ENCODE peak calls at places on chromosomes 1 and 21, in six cellular contexts. P is body of pancreas, G is mammary epithelial cell, E is ascending aorta, M is uterus, C is adrenal gland. H is an unnamed sample.
A peak's percentile ranks its signal among the peaks of the same experiment; 100 is the strongest.

GRCh38 chr1:216923601-216924000 is 200.4 kb upstream of the ESRRG start:
- DNase-seq in E (no peak), P (no peak), C (no peak), M (no peak), G (no peak), H (no peak)

GRCh38 chr1:95829581-95829980 is 595.6 kb downstream of the RWDD3 start:
- DNase-seq in G (no peak), P (no peak), E (no peak), C (no peak), M (no peak), H (no peak)

GRCh38 chr21:33237446-33237845 is 7.7 kb downstream of the IFNAR2 start:
- DNase-seq in C (no peak), G (no peak), M (no peak), P (no peak), E (no peak), H (no peak)

GRCh38 chr1:83596331-83596730 is 402.6 kb downstream of the TTLL7 start:
- DNase-seq in M (no peak), C (no peak), E (no peak), P (no peak), G (no peak), H (no peak)

GRCh38 chr1:10575616-10576015 is 100.9 kb downstream of the PEX14 start:
- DNase-seq in P (no peak), G (peak; percentile 40), M (no peak), C (no peak), E (no peak), H (peak; percentile 75)

GRCh38 chr1:176102243-176102642 is 104.8 kb downstream of the COP1 start:
- DNase-seq in P (no peak), E (no peak), G (no peak), C (no peak), M (no peak), H (no peak)

GRCh38 chr21:46079357-46080170 is 18.3 kb upstream of the COL6A2 start:
- DNase-seq in C (peak; percentile 36), G (no peak), P (peak; percentile 9), E (peak; percentile 73), M (peak; percentile 71), H (no peak)

GRCh38 chr1:32063261-32063681 is 9.5 kb upstream of the TMEM39B start:
- DNase-seq in C (peak; percentile 49), P (no peak), E (no peak), G (peak; percentile 38), M (no peak), H (peak; percentile 53)

GRCh38 chr1:76079475-76080227 is 5.1 kb downstream of the ST6GALNAC3 start:
- DNase-seq in M (no peak), E (no peak), G (no peak), P (no peak), C (no peak), H (no peak)

GRCh38 chr1:15943515-15944307 is 32.2 kb downstream of the ZBTB17 start:
- DNase-seq in C (peak; percentile 49), M (peak; percentile 18), G (no peak), E (peak; percentile 59), P (no peak), H (no peak)

GRCh38 chr1:39657923-39658485 is 13.9 kb downstream of the NT5C1A start:
- DNase-seq in E (peak; percentile 79), P (peak; percentile 80), G (peak; percentile 36), M (peak; percentile 50), C (peak; percentile 81), H (peak; percentile 50)

GRCh38 chr21:38333290-38334272 is 76.8 kb downstream of the KCNJ15 start:
- DNase-seq in P (no peak), G (no peak), M (no peak), E (peak; percentile 52), C (peak; percentile 48), H (no peak)

GRCh38 chr1:33047839-33048305 is 11.2 kb upstream of the AK2 start:
- DNase-seq in M (no peak), C (no peak), E (no peak), G (peak; percentile 57), P (no peak), H (peak; percentile 54)

GRCh38 chr1:185920602-185921001 is 186.4 kb downstream of the HMCN1 start:
- DNase-seq in P (no peak), E (no peak), M (no peak), G (no peak), C (no peak), H (peak; percentile 67)

GRCh38 chr1:97331165-97331564 is 589.7 kb downstream of the DPYD start:
- DNase-seq in M (no peak), C (no peak), P (no peak), G (no peak), E (no peak), H (no peak)

GRCh38 chr1:243848165-243849088 is 1.6 kb downstream of the AKT3 start:
- DNase-seq in G (no peak), P (no peak), M (no peak), E (no peak), C (no peak), H (peak; percentile 15)

GRCh38 chr1:74690909-74691308 is 17.3 kb upstream of the ERICH3 start:
- DNase-seq in G (no peak), E (no peak), P (no peak), M (no peak), C (no peak), H (no peak)

GRCh38 chr1:14627608-14628489 is 29.4 kb downstream of the KAZN start:
- DNase-seq in C (no peak), P (no peak), E (no peak), G (no peak), M (no peak), H (no peak)

GRCh38 chr1:152182431-152182830 is 23.4 kb upstream of the RPTN start:
- DNase-seq in E (no peak), G (no peak), M (no peak), C (no peak), P (no peak), H (peak; percentile 71)

GRCh38 chr1:116929961-116930592 is 20.4 kb downstream of the PTGFRN start:
- DNase-seq in M (no peak), C (no peak), E (no peak), G (no peak), P (no peak), H (no peak)

GRCh38 chr1:36154765-36155559 is 998 bp upstream of the MAP7D1 start:
- DNase-seq in M (peak; percentile 44), P (peak; percentile 39), E (no peak), C (peak; percentile 76), G (no peak), H (no peak)

GRCh38 chr21:35244514-35244913 is 195.4 kb upstream of the RUNX1 start:
- DNase-seq in M (no peak), G (peak; percentile 77), P (peak; percentile 26), C (no peak), E (no peak), H (peak; percentile 66)

GRCh38 chr1:151994956-151995355 is 1.3 kb upstream of the S100A10 start:
- DNase-seq in C (peak; percentile 71), M (peak; percentile 27), G (peak; percentile 95), P (no peak), E (peak; percentile 94), H (peak; percentile 98)

GRCh38 chr1:53258216-53258615 is 19.9 kb upstream of the MAGOH start:
- DNase-seq in G (no peak), C (no peak), P (no peak), M (no peak), E (no peak), H (peak; percentile 62)
- H3K36me3 ChIP-seq in G (peaks cover 52% of the 10 kb centered on the region), C (no peaks in the 10 kb centered on the region), P (no peaks in the 10 kb centered on the region), M (no peaks in the 10 kb centered on the region), E (peaks cover 20% of the 10 kb centered on the region), H (peaks cover 15% of the 10 kb centered on the region)

DNA sequence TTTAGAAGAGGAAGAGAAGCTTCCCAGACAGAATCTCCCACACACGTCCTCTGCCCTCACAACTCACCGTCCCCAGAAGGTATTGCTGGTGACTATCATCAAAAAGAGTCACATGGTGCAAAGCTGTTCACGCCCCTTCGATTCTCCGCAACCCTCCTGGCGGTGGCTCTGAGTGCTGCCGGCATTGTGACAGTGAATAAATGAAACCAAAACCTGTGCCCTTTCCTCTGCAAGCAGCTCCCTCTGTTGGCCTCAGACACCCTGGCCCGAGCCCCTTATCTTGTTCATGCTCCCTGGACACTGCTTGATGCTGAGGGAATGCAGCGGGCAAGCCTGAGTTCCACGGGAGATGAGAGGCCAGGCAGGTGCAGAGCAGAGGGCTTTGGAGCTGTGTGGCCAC is 510.3 kb downstream of the NPHP4 start:
- DNase-seq in M (no peak), G (no peak), C (no peak), P (no peak), E (no peak), H (no peak)
- TF ChIP-seq CTCF in M (no peak), G (no peak), C (no peak), P (peak; percentile 18), E (no peak), H (no peak)

DNA sequence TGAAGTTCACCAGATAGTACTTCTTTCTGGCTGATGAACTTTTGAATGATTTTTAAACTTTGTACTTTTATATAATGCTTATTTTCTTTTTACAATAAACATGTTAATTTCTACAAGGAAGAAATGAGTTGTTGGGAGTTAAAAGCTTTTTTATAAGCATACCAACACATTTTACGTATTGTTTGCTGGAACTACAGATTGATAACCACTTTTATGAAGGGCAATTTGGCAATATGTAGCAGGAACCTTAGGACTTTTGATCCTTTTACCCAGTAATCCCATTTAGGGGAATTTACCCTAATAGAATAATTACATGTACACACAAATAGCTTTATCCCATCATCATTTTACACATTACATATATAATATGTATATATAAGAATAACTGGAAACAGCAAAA is 16.3 kb downstream of the PRPF38A start:
- DNase-seq in P (no peak), C (no peak), G (no peak), M (no peak), E (no peak), H (no peak)
- H3K36me3 ChIP-seq in P (no peaks in the 10 kb centered on the region), C (no peaks in the 10 kb centered on the region), G (peaks cover 36% of the 10 kb centered on the region), M (no peaks in the 10 kb centered on the region), E (peaks cover 39% of the 10 kb centered on the region), H (peaks cover 8% of the 10 kb centered on the region)

DNA sequence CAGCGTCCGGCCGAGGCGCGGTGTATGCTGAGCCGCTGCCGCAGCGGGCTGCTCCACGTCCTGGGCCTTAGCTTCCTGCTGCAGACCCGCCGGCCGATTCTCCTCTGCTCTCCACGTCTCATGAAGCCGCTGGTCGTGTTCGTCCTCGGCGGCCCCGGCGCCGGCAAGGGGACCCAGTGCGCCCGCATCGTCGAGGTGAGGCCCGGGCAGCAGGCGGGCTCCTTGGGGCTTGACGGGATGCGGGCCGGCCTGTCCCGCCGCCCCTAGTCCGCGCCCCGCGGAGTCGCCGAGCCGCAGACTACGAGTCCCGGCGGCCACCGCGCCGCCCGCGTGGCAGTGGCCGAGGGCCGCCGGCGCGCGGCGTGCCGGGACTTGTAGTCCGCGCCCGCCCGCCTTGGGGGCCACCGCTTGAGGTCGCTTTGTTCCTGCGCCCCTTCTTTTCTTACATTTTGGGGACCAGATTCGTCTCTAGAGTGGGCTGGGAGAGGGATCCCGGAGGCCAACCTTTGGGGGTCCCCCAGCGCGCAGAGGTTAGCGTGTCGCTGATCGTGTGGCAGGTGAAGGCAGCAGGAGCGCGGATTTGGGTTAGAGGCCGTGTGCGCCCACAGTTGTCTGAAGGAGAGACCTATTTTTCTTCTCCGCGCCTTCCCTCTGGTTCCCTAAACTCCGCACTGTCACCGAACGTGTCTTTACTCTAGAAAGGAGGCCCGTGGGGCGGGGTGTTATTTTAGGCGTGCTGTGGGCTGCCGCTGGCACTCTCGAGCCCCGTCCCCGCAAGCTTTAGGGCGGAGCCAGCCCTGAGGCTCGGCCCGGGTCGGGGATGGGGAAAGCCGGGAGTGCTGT is 553 bp downstream of the CMPK1 start:
- DNase-seq in P (peak; percentile 74), C (peak; percentile 90), E (peak; percentile 90), M (peak; percentile 59), G (peak; percentile 75), H (peak; percentile 62)
- TF ChIP-seq CTCF in P (no peak), C (peak; percentile 27), E (no peak), M (peak; percentile 15), G (peak; percentile 31), H (peak; percentile 26)

H was measured in bronchial epithelial cell.